ENCODE peak calls at places on chromosomes 16 and 17, in four cellular contexts. W, G, J and L are unnamed samples.

GRCh38 chr17:73142763-73143395 is 21.9 kb upstream of the SSTR2 start:
- DNase-seq in W (no peak), G (no peak), J (no peak), L (no peak)

GRCh38 chr16:2308089-2308962 is 32.2 kb downstream of the ABCA3 start:
- DNase-seq in G (no peak), J (no peak), W (no peak), L (no peak)

GRCh38 chr17:80930335-80931040 is 61.2 kb upstream of the CHMP6 start:
- DNase-seq in G (no peak), J (no peak), W (no peak), L (no peak)

GRCh38 chr17:65158081-65158480 is 20.9 kb downstream of the RGS9 start:
- DNase-seq in G (no peak), W (no peak), J (no peak), L (no peak)

GRCh38 chr16:47972246-47972985 is 183.4 kb downstream of the ABCC12 start:
- DNase-seq in W (no peak), G (no peak), J (no peak), L (no peak)

GRCh38 chr17:4948997-4949320 is 629 bp upstream of the PFN1 start:
- DNase-seq in W (no peak), G (peak), J (no peak), L (peak)

GRCh38 chr17:58818654-58819053 is 63.0 kb downstream of the PPM1E start:
- DNase-seq in G (no peak), W (no peak), J (no peak), L (no peak)

GRCh38 chr16:29820730-29821662 is 734 bp downstream of the MVP start:
- DNase-seq in J (no peak), G (no peak), W (peak), L (peak)

GRCh38 chr17:4206945-4207344 is 56.8 kb downstream of the ANKFY1 start:
- DNase-seq in W (no peak), G (no peak), J (no peak), L (no peak)

GRCh38 chr17:39757931-39758873 is 20.5 kb downstream of the GRB7 start:
- DNase-seq in W (no peak), G (no peak), J (no peak), L (no peak)

GRCh38 chr17:57955183-57955952 is at the start of gene CUEDC1:
- DNase-seq in W (peak), J (no peak), G (peak), L (peak)

DNA sequence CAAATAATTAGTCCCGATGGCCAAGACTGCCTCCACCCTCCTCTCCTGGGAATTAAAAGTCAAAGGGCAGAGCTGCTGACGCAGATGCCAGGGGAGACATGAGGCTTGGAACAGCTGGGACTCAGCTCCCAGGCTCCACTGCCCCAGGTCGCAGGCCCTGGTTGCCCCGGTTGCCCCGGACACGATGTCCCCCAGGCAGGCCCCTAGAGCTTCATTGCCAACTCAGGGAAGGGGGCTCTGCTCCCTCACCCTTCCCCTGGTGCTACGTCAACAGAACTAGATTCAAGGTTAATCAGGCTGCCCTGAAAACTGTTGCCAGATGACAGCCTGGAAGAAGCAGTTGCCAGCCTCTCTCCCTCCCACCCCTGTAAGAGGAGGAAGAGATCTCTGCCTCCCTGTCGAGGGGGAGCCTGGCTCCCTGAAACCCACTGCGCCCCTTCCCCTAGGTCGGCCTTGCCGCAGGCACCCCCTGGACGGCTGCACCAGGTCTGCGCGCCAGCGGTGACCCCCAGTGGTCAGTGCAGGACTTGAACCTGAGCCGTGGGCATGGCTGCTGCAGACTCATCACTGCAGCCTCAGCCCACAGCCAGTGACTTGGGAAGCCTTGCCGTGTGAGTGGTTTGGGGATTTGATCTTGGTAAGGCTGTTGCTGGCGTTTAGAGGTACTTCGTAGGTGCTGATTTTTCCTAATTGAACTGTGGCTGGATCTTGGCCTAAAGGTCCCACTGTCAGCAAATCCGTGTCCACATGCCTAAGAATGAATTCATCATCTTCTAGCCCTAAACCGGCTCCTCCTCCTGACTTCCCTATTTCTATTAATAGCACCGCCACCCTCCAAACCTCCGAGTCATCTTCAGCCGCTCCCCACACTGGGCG is 84.1 kb upstream of the TOB1 start:
- DNase-seq in W (peak), J (peak), G (peak), L (peak)
- H3K4me3 ChIP-seq in W (no peak), J (no peak), G (peak), L (peak)

GRCh38 chr16:10885246-10885645 is 8.2 kb downstream of the CIITA start:
- DNase-seq in W (no peak), G (no peak), J (no peak), L (no peak)
- H3K4me3 ChIP-seq in W (no peak), G (no peak), J (no peak), L (no peak)

GRCh38 chr17:38656959-38657823 is 17.6 kb downstream of the EPOP start:
- DNase-seq in J (no peak), G (no peak), W (no peak), L (no peak)

GRCh38 chr17:38653679-38654078 is 21.1 kb downstream of the EPOP start:
- DNase-seq in J (no peak), G (no peak), W (no peak), L (no peak)

GRCh38 chr17:38658741-38659345 is 15.9 kb downstream of the EPOP start:
- DNase-seq in J (no peak), W (no peak), G (no peak), L (peak)

GRCh38 chr17:38657824-38658740 is 16.7 kb downstream of the EPOP start:
- DNase-seq in J (no peak), G (no peak), W (no peak), L (no peak)

DNA sequence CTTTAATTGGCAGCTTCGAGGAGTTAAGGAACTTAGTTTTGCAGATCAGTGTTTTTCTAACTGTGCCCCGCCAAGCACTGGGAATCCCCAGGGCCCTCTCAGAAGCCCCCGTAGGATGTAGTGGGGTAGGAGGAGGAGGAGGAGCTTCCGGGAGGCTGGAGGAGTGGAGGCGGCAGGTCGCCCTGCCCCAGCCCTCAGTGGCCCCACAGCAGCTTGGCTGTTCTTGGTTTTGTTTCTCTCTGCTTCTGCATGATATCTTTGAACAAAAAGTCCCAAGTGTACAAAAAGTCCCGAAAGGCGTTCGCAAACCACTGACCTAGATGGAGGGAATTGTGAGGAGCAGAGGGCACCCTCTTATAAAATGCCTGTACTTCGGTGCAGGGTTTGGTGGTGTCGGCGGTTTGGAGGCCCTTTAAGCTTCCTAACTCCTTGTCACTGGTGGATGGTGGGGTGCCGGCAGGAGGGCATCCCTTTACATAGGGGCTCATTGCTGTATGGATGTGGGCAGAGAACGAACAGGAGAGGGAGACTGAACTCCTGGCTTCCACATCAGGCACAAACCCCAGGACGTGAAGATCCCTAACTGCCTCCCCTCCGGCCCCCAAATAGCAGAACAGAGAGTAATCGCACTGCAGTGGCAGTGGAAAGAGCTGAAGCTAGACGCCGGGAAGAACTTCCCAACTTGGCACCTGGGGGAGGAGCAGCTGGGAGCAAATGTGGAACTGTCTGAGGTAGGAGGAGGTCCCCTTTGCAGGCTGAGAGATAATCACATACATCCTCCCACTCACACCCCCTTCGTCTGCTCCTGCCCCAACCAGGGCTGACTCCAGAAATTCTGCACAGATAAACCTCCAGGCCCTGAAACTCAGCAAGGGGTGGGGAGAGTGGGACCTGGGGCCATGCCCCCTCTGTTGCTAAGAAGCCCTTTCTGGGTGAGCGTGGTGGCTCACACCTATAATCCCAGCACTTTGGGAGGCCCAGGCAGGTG is 20.1 kb downstream of the EPOP start:
- DNase-seq in J (no peak), W (no peak), G (no peak), L (no peak)
- H3K4me3 ChIP-seq in J (no peak), W (no peak), G (no peak), L (no peak)

GRCh38 chr16:50244140-50244503 is 22.2 kb upstream of the ADCY7 start:
- DNase-seq in W (no peak), G (no peak), J (no peak), L (no peak)

GRCh38 chr16:50245417-50246298 is 20.7 kb upstream of the ADCY7 start:
- DNase-seq in W (peak), J (no peak), G (peak), L (peak)

GRCh38 chr16:50246299-50247122 is 19.8 kb upstream of the ADCY7 start:
- DNase-seq in W (no peak), G (peak), J (no peak), L (peak)

GRCh38 chr16:50247123-50247905 is 19.0 kb upstream of the ADCY7 start:
- DNase-seq in W (no peak), J (no peak), G (peak), L (no peak)

GRCh38 chr16:50244504-50245416 is 21.6 kb upstream of the ADCY7 start:
- DNase-seq in W (no peak), J (no peak), G (peak), L (no peak)
- H3K4me3 ChIP-seq in W (no peak), J (no peak), G (peak), L (peak)

GRCh38 chr17:42075789-42076188 is 22.5 kb downstream of the ZNF385C start:
- DNase-seq in G (no peak), W (no peak), J (no peak), L (no peak)

GRCh38 chr17:42076797-42077559 is 21.3 kb downstream of the ZNF385C start:
- DNase-seq in J (no peak), G (no peak), W (no peak), L (no peak)

GRCh38 chr17:42071810-42072209 is 21.4 kb upstream of the C17orf113 start:
- DNase-seq in J (no peak), G (no peak), W (no peak), L (no peak)

GRCh38 chr17:42068979-42069378 is 18.6 kb upstream of the C17orf113 start:
- DNase-seq in J (no peak), G (no peak), W (no peak), L (no peak)

GRCh38 chr17:42072323-42073187 is 22.2 kb upstream of the C17orf113 start:
- DNase-seq in W (no peak), G (no peak), J (no peak), L (no peak)
- H3K4me3 ChIP-seq in W (peak), G (peak), J (no peak), L (peak)

GRCh38 chr17:8799001-8799850 is at the start of gene MFSD6L:
- DNase-seq in J (no peak), G (no peak), W (no peak), L (no peak)
- H3K4me3 ChIP-seq in J (no peak), G (peak), W (no peak), L (no peak)

DNA sequence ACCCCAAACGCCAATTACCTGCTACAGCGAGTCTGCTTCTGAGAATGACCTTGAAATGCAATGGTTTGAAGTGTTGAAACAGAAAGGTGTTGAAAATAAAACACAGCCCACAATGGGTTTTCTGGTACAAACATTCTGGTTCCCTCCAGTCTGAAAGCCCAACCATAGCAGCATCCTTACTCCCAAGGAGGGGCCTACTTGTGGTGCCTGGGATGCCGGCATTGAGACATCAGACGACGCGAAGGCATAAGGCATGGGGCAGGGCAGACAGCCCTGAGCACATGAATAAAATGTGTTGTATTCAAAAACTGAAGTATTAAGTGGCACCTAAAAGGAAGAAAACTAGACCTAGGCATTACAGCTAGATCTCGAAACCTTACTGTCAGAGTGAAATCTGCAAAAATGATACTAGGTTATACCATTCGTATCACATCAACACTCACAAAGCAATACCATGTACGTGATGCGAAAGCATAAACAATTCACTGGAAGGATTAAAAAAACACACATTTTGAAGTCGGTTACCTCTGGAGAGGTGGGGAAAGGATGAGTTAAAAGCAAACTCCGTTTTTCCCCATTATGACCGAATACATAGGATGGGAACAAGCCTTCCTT is 750 bp downstream of the NUDT21 start:
- DNase-seq in W (no peak), G (no peak), J (no peak), L (no peak)
- H3K4me3 ChIP-seq in W (peak), G (peak), J (peak), L (peak)

DNA sequence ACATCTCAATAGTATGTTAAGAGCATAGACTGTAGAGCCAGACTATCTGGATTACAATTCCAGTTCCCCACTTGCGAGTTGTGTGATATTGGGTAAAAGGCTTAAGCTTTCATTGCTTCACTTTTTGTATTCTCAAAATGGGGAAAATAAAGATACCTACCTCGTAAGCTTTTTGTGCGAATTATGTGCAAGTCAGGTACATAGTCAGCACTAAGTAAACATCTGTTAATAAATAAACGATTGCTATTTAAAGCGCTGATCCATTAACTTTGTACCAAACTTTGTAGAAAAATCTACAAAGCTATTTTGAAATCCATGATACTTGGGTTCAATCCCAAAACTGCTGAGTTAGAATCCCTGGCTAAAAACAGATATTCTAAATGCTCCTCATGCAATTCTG is 19.6 kb downstream of the ABCA6 start:
- DNase-seq in W (no peak), J (no peak), G (no peak), L (no peak)
- H3K4me3 ChIP-seq in W (no peak), J (no peak), G (no peak), L (no peak)